ENCODE peak calls at places on chromosomes 2 and 18, in ten cellular contexts. D is HT-29; O is RKO; I is activated CD4-positive, alpha-beta T cell treated with anti-CD3 and anti-CD28 coated beads for 36 hours; R is omental fat pad; X is T-helper 9 cell; H is effector CD4-positive, alpha-beta T cell; E is A549; T is head of caudate nucleus; J is activated naive CD4-positive, alpha-beta T cell treated with anti-CD3 and anti-CD28 coated beads, Interleukin-2, amount 50 U/mL, for 72 hours. Y is an unnamed sample.

GRCh38 chr2:191657977-191658376 is 20.0 kb upstream of the NABP1 start:
- DNase-seq in D (no peak), O (no peak), I (no peak), R (no peak), X (no peak), H (no peak), E (no peak), T (no peak), J (no peak), Y (no peak)

GRCh38 chr2:149613712-149614111 is 26.1 kb upstream of the MMADHC start:
- DNase-seq in D (no peak), O (no peak), I (no peak), R (no peak), X (no peak), H (no peak), E (no peak), T (no peak), J (no peak), Y (no peak)

GRCh38 chr2:132620115-132620514 is 49.9 kb downstream of the LYPD1 start:
- DNase-seq in D (no peak), O (no peak), I (no peak), R (no peak), X (no peak), H (no peak), E (no peak), T (no peak), J (no peak), Y (no peak)

GRCh38 chr18:9913526-9914333 is at the start of gene VAPA:
- DNase-seq in D (peak), O (peak), I (peak), R (peak), X (peak), H (peak), E (peak), T (peak), J (peak), Y (peak)

GRCh38 chr18:59921384-59921891 is 21.6 kb downstream of the PMAIP1 start:
- DNase-seq in D (no peak), O (no peak), I (peak), R (no peak), X (peak), H (peak), E (no peak), T (no peak), J (peak), Y (no peak)

GRCh38 chr2:215311625-215312394 is at the start of gene ATIC:
- DNase-seq in D (peak), O (peak), I (peak), R (peak), X (peak), H (peak), E (peak), T (peak), J (peak), Y (peak)

GRCh38 chr2:8576525-8577157 is 105.2 kb upstream of the ID2 start:
- DNase-seq in D (no peak), O (peak), I (peak), R (no peak), X (no peak), H (peak), E (no peak), T (no peak), J (no peak), Y (no peak)

GRCh38 chr2:196480653-196481322 is 158.7 kb upstream of the CCDC150 start:
- DNase-seq in D (no peak), O (no peak), I (no peak), R (no peak), X (no peak), H (no peak), E (no peak), T (no peak), J (no peak), Y (no peak)

GRCh38 chr18:60196818-60197217 is 175.8 kb downstream of the MC4R start:
- DNase-seq in D (no peak), O (no peak), I (no peak), R (no peak), X (no peak), H (no peak), E (no peak), T (no peak), J (no peak), Y (no peak)

GRCh38 chr2:96150007-96150406 is 4.8 kb upstream of the DUSP2 start:
- DNase-seq in D (no peak), O (no peak), I (no peak), R (no peak), X (no peak), H (no peak), E (no peak), T (peak), J (no peak), Y (no peak)

GRCh38 chr2:60486067-60486466 is 67.4 kb downstream of the BCL11A start:
- DNase-seq in D (no peak), O (no peak), I (no peak), R (no peak), X (no peak), H (no peak), E (no peak), T (no peak), J (no peak), Y (no peak)

GRCh38 chr2:105400138-105400540 is 1.3 kb upstream of the FHL2 start:
- DNase-seq in D (no peak), O (peak), I (no peak), R (no peak), X (no peak), H (no peak), E (no peak), T (no peak), J (no peak), Y (no peak)

GRCh38 chr2:74334931-74335333 is 8.3 kb downstream of the SLC4A5 start:
- DNase-seq in D (peak), O (peak), I (peak), R (peak), X (peak), H (peak), E (peak), T (peak), J (peak), Y (peak)

GRCh38 chr18:45063246-45064038 is 382.8 kb downstream of the SETBP1 start:
- DNase-seq in D (no peak), O (no peak), I (no peak), R (no peak), X (no peak), H (no peak), E (no peak), T (no peak), J (no peak), Y (no peak)

GRCh38 chr2:627926-628560 is 49.2 kb downstream of the TMEM18 start:
- DNase-seq in D (no peak), O (no peak), I (no peak), R (no peak), X (no peak), H (no peak), E (no peak), T (no peak), J (no peak), Y (no peak)

GRCh38 chr18:77044866-77045664 is 87.5 kb downstream of the MBP start:
- DNase-seq in D (no peak), O (no peak), I (no peak), R (no peak), X (no peak), H (no peak), E (no peak), T (no peak), J (no peak), Y (no peak)

GRCh38 chr18:10261315-10262276 is 192.8 kb upstream of the APCDD1 start:
- DNase-seq in D (no peak), O (peak), I (no peak), R (no peak), X (no peak), H (no peak), E (no peak), T (no peak), J (no peak), Y (no peak)

GRCh38 chr2:41941831-41942230 is 106.0 kb upstream of the PKDCC start:
- DNase-seq in D (no peak), O (no peak), I (no peak), R (no peak), X (no peak), H (no peak), E (no peak), T (no peak), J (no peak), Y (no peak)

Y was measured in neuronal stem cell.